ENCODE peak calls at places on chromosomes 5 and 9, in six cellular contexts. P, U, X, W, K and V are unnamed samples. For H3K4me1, the result is how much of the 10 kb centered on the place peaks cover.

GRCh38 chr9:1208185-1208584 is 158.0 kb downstream of the DMRT2 start:
- DNase-seq in W (no peak), U (no peak), X (no peak), K (peak), P (no peak), V (no peak)

GRCh38 chr5:170273968-170274710 is 23.4 kb downstream of the LCP2 start:
- DNase-seq in U (peak), P (peak), K (peak), W (no peak), X (peak), V (no peak)

GRCh38 chr5:35134278-35135030 is 86.7 kb upstream of the AGXT2 start:
- DNase-seq in X (no peak), W (no peak), K (no peak), U (no peak), P (no peak), V (no peak)

GRCh38 chr5:140806834-140807775 is at the start of gene PCDHA4:
- DNase-seq in P (peak), K (peak), W (no peak), U (peak), X (no peak), V (no peak)

GRCh38 chr9:122394265-122395242 is 23.7 kb downstream of the PTGS1 start:
- DNase-seq in P (no peak), W (no peak), K (peak), X (no peak), U (peak), V (peak)

GRCh38 chr5:56615750-56616149 is 199.6 kb upstream of the MAP3K1 start:
- DNase-seq in P (no peak), K (no peak), W (no peak), X (no peak), U (no peak), V (no peak)

GRCh38 chr9:7033091-7033490 is 275.3 kb downstream of the KDM4C start:
- DNase-seq in X (no peak), U (no peak), W (no peak), K (no peak), P (no peak), V (no peak)

GRCh38 chr9:9729082-9729481 is 883.7 kb downstream of the PTPRD start:
- DNase-seq in K (no peak), U (no peak), W (no peak), P (no peak), X (no peak), V (no peak)

GRCh38 chr5:89556215-89557009 is 673.4 kb upstream of the MEF2C start:
- DNase-seq in X (no peak), W (no peak), U (peak), K (peak), P (no peak), V (peak)

GRCh38 chr5:154618696-154619095 is 136.5 kb upstream of the LARP1 start:
- DNase-seq in K (no peak), X (no peak), W (no peak), U (peak), P (no peak), V (no peak)

GRCh38 chr5:163894645-163895044 is 389.2 kb downstream of the MAT2B start:
- DNase-seq in P (no peak), K (peak), W (no peak), X (no peak), U (peak), V (peak)

GRCh38 chr9:82031538-82032280 is 43.1 kb downstream of the SPATA31D1 start:
- DNase-seq in W (no peak), K (peak), U (peak), X (peak), P (peak), V (peak)

GRCh38 chr9:106717686-106718085 is 145.3 kb upstream of the ZNF462 start:
- DNase-seq in K (peak), P (no peak), U (peak), W (no peak), X (no peak), V (peak)

GRCh38 chr9:101366038-101366756 is 18.6 kb downstream of the BAAT start:
- DNase-seq in U (no peak), X (no peak), W (no peak), K (no peak), P (no peak), V (no peak)

GRCh38 chr5:174355208-174355612 is 309.7 kb downstream of the NSG2 start:
- DNase-seq in X (peak), U (peak), K (peak), P (no peak), W (no peak), V (peak)

GRCh38 chr5:95969646-95970358 is 8.2 kb upstream of the ELL2 start:
- DNase-seq in U (peak), P (no peak), W (no peak), X (no peak), K (no peak), V (peak)

GRCh38 chr9:93136011-93136440 is 2.0 kb upstream of the NINJ1 start:
- DNase-seq in P (no peak), K (peak), W (no peak), X (no peak), U (no peak), V (no peak)

GRCh38 chr5:93246093-93246855 is 334.7 kb downstream of the NR2F1-AS1 start:
- DNase-seq in U (no peak), P (peak), X (peak), K (no peak), W (no peak), V (peak)

GRCh38 chr5:123814796-123815479 is 303.0 kb downstream of the CSNK1G3 start:
- DNase-seq in X (no peak), U (no peak), P (no peak), K (no peak), W (no peak), V (peak)
- H3K4me1 ChIP-seq in X (under half), U (under half), P (under half), K (under half), W (under half), V (under half)

GRCh38 chr9:127423591-127423933 is 620 bp upstream of the ZNF79 start:
- DNase-seq in K (no peak), W (no peak), P (no peak), X (no peak), U (no peak), V (no peak)

GRCh38 chr9:127423934-127424668 is at the start of gene ZNF79:
- DNase-seq in W (peak), P (peak), X (peak), U (peak), K (peak), V (peak)

GRCh38 chr9:127422787-127423186 is 1.4 kb upstream of the ZNF79 start:
- DNase-seq in X (no peak), W (no peak), P (no peak), U (no peak), K (no peak), V (no peak)

GRCh38 chr9:127421057-127421456 is 3.1 kb upstream of the ZNF79 start:
- DNase-seq in U (no peak), K (no peak), P (no peak), X (peak), W (no peak), V (no peak)

DNA sequence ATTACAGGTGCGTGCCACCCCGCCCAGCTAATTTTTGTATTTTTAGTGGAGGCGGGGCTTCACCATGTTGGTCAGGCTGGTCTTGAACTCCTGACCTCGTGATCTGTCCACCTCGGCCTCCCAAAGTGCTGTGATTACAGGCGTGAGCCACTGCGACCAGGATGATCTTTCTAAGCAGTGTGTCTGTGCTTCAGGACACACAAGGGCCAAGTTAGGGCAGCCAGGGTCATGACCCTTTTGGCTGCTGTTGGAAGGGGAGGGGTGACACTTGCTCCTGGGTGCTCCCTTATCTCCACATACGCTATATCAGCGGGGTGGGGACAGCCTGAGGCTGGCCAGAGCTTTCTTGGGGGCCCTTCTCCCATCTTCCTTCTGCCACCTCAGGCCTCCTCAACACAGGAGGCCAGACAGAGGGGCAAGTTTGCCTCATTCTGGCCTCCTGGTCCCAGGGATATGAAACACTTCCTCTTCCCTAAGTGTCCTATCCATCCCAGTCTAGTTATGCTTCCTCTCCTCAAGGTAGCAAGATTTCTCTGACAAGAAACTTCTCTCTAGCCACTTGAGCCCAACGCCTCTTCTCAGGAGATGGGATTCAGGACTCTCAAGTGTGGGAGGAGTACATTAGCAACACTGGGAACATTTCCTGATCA is 1.9 kb upstream of the ZNF79 start:
- DNase-seq in K (no peak), X (peak), P (no peak), U (no peak), W (no peak), V (no peak)
- H3K4me3 ChIP-seq in K (peak), X (no peak), P (peak), U (no peak), W (no peak), V (peak)

GRCh38 chr9:137621131-137621757 is 2.4 kb downstream of the EHMT1 start:
- DNase-seq in P (no peak), K (peak), U (no peak), W (no peak), X (peak), V (peak)
- H3K4me1 ChIP-seq in P (under half), K (under half), U (under half), W (under half), X (under half), V (under half)

GRCh38 chr5:17438027-17438426 is 60.0 kb upstream of the TAF11L2 start:
- DNase-seq in X (no peak), U (no peak), P (no peak), W (no peak), K (no peak), V (no peak)

GRCh38 chr5:17434982-17435381 is 63.0 kb upstream of the TAF11L2 start:
- DNase-seq in X (no peak), K (no peak), W (no peak), U (no peak), P (no peak), V (no peak)

GRCh38 chr5:17439956-17440355 is 58.1 kb upstream of the TAF11L2 start:
- DNase-seq in W (no peak), K (no peak), P (no peak), X (no peak), U (no peak), V (no peak)

GRCh38 chr5:17436345-17436744 is 61.7 kb upstream of the TAF11L2 start:
- DNase-seq in U (no peak), W (no peak), K (no peak), X (no peak), P (no peak), V (no peak)

DNA sequence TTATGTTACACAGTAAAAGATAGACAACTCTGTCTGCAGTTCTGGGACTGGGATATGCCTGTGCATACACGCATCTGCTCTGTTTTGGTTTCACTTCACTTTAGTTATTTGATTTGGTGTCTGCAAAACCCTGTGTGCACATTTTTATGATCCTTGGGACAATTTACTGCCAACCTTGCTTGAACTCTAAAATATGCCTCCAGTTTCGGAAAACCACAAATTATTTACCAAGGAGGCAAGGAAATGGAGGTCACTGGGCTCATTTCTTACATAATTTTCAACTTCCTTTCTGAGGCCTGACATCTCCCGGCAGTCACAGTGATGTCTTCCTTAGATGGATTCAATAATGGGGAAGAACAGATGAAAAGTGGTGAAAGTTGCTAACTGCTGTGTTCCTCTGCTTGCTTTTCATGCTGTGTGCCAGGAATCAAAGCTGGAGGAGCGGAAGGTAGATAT is 61.2 kb upstream of the TAF11L2 start:
- DNase-seq in U (no peak), X (no peak), P (no peak), K (no peak), W (no peak), V (no peak)
- H3K4me3 ChIP-seq in U (no peak), X (no peak), P (no peak), K (peak), W (no peak), V (peak)

GRCh38 chr9:69173891-69174644 is at the start of gene TJP2:
- DNase-seq in U (peak), W (no peak), K (no peak), X (no peak), P (peak), V (peak)
- H3K4me1 ChIP-seq in U (half or more), W (under half), K (half or more), X (under half), P (under half), V (under half)

GRCh38 chr5:142125378-142125777 is 16.8 kb downstream of the NDFIP1 start:
- DNase-seq in P (no peak), W (no peak), K (no peak), X (no peak), U (no peak), V (no peak)

GRCh38 chr5:142128675-142129208 is 20.2 kb downstream of the NDFIP1 start:
- DNase-seq in U (no peak), X (no peak), P (no peak), W (no peak), K (no peak), V (no peak)

GRCh38 chr5:142125963-142126362 is 17.4 kb downstream of the NDFIP1 start:
- DNase-seq in W (no peak), U (no peak), K (no peak), P (no peak), X (no peak), V (no peak)

GRCh38 chr5:142131394-142131793 is 22.8 kb downstream of the NDFIP1 start:
- DNase-seq in P (no peak), X (no peak), K (no peak), U (no peak), W (no peak), V (no peak)

GRCh38 chr5:142129447-142129846 is 20.9 kb downstream of the NDFIP1 start:
- DNase-seq in X (no peak), W (no peak), U (no peak), K (no peak), P (no peak), V (no peak)
- H3K4me3 ChIP-seq in X (no peak), W (no peak), U (no peak), K (no peak), P (no peak), V (peak)

GRCh38 chr5:127088226-127088625 is 14.9 kb upstream of the C5orf63 start:
- DNase-seq in P (no peak), W (no peak), K (peak), U (peak), X (peak), V (peak)

GRCh38 chr5:127089206-127089605 is 15.9 kb upstream of the C5orf63 start:
- DNase-seq in K (no peak), W (no peak), U (no peak), P (no peak), X (no peak), V (peak)

GRCh38 chr5:127094161-127094560 is 20.9 kb upstream of the C5orf63 start:
- DNase-seq in P (no peak), X (no peak), K (no peak), W (no peak), U (no peak), V (no peak)

GRCh38 chr5:127096328-127096993 is 23.2 kb upstream of the C5orf63 start:
- DNase-seq in W (no peak), K (no peak), P (peak), U (no peak), X (no peak), V (no peak)

GRCh38 chr5:127092690-127093089 is 19.4 kb upstream of the C5orf63 start:
- DNase-seq in X (no peak), W (no peak), P (peak), U (peak), K (peak), V (peak)
- H3K4me1 ChIP-seq in X (under half), W (under half), P (under half), U (under half), K (under half), V (under half)

GRCh38 chr9:134271338-134272301 is 54.6 kb upstream of the RXRA start:
- DNase-seq in X (no peak), U (no peak), K (no peak), W (no peak), P (no peak), V (no peak)
- H3K4me3 ChIP-seq in X (no peak), U (no peak), K (no peak), W (no peak), P (no peak), V (no peak)

DNA sequence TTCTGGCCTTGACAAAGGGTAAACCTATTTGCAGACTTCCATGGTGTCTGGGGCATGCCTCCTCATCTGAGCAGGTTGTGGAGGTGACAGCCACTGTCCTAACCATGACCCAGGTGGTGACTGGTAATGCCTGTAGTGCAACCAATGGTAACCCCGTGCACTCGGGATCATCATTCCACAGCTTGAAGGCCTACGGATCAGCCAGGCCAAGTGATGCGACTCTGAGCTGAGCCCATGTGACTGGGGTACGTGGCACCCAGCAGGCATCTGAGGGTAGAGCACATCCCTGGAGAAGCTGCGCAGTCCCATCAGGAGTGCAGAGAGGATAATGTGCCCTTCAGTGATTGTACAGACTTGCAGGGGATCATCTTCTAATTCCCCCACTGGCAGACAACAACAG is 35.0 kb downstream of the DROSHA start:
- DNase-seq in X (no peak), W (no peak), U (no peak), K (no peak), P (no peak), V (no peak)
- H3K4me1 ChIP-seq in X (under half), W (under half), U (under half), K (under half), P (under half), V (under half)